ENCODE peak calls at places on chromosomes 5 and 9, in four cellular contexts. H is GOT3, O is substantia nigra, D is T47D. F is an unnamed sample.

GRCh38 chr9:129875181-129875611 is 39.9 kb downstream of the USP20 start:
- DNase-seq in H (no peak), O (no peak), D (no peak), F (peak)

GRCh38 chr9:137128158-137129088 is 10.5 kb upstream of the GRIN1 start:
- DNase-seq in O (no peak), H (no peak), D (no peak), F (peak)

GRCh38 chr9:99185904-99186303 is 35.8 kb downstream of the ALG2 start:
- DNase-seq in O (no peak), D (no peak), H (no peak), F (no peak)

GRCh38 chr9:117315236-117315635 is 99.6 kb downstream of the ASTN2 start:
- DNase-seq in O (no peak), H (no peak), D (no peak), F (no peak)

GRCh38 chr9:22237497-22238363 is 208.9 kb upstream of the DMRTA1 start:
- DNase-seq in O (no peak), H (no peak), D (no peak), F (no peak)

GRCh38 chr9:110601098-110601497 is 21.6 kb upstream of the SVEP1 start:
- DNase-seq in D (no peak), O (no peak), H (no peak), F (no peak)

GRCh38 chr5:117889592-117889991 is 1098.8 kb downstream of the DTWD2 start:
- DNase-seq in H (no peak), O (no peak), D (no peak), F (no peak)

GRCh38 chr5:133539818-133540217 is 72.5 kb downstream of the FSTL4 start:
- DNase-seq in H (no peak), O (no peak), D (no peak), F (no peak)

GRCh38 chr5:132770476-132771159 is 6.4 kb downstream of the SEPTIN8 start:
- DNase-seq in D (no peak), H (no peak), O (no peak), F (peak)

GRCh38 chr5:102324714-102325113 is 28.6 kb upstream of the SLCO4C1 start:
- DNase-seq in D (no peak), O (no peak), H (no peak), F (no peak)

GRCh38 chr5:176647870-176648466 is 684 bp downstream of the TSPAN17 start:
- DNase-seq in O (no peak), D (peak), H (no peak), F (peak)

GRCh38 chr5:113232246-113232645 is 202.5 kb downstream of the TSSK1B start:
- DNase-seq in H (no peak), D (no peak), O (no peak), F (no peak)

GRCh38 chr9:130405657-130406257 is 39.0 kb upstream of the ASS1 start:
- DNase-seq in O (no peak), D (no peak), H (no peak), F (no peak)

GRCh38 chr9:86645303-86645702 is 291.1 kb upstream of the TUT7 start:
- DNase-seq in O (no peak), D (no peak), H (no peak), F (no peak)

GRCh38 chr9:133839822-133840329 is 101.7 kb upstream of the SARDH start:
- DNase-seq in O (no peak), H (no peak), D (no peak), F (peak)

GRCh38 chr9:11326231-11326630 is 713.4 kb upstream of the PTPRD start:
- DNase-seq in D (no peak), H (no peak), O (no peak), F (no peak)

GRCh38 chr5:43007246-43007910 is 32.7 kb downstream of the ANXA2R start:
- DNase-seq in O (no peak), H (peak), D (no peak), F (peak)

GRCh38 chr5:139050432-139050831 is 147.7 kb downstream of the SIL1 start:
- DNase-seq in O (no peak), H (no peak), D (no peak), F (no peak)

GRCh38 chr5:173907686-173908371 is 19.7 kb downstream of the CPEB4 start:
- DNase-seq in D (no peak), O (no peak), H (no peak), F (no peak)

GRCh38 chr9:132697230-132697629 is 27.0 kb downstream of the GTF3C4 start:
- DNase-seq in D (no peak), H (no peak), O (no peak), F (no peak)

GRCh38 chr5:170121321-170121720 is 15.6 kb downstream of the FOXI1 start:
- DNase-seq in D (no peak), H (no peak), O (no peak), F (no peak)

GRCh38 chr9:129677456-129677855 is 12.0 kb downstream of the PRRX2 start:
- DNase-seq in H (no peak), D (no peak), O (no peak), F (peak)

GRCh38 chr9:81317223-81317622 is 372.1 kb downstream of the TLE1 start:
- DNase-seq in H (no peak), O (no peak), D (no peak), F (no peak)

GRCh38 chr5:142186821-142187594 is 78.4 kb downstream of the NDFIP1 start:
- DNase-seq in D (no peak), O (no peak), H (no peak), F (peak)

GRCh38 chr9:123395276-123396006 is 39.4 kb downstream of the CRB2 start:
- DNase-seq in O (no peak), D (no peak), H (no peak), F (peak)

GRCh38 chr9:93216072-93216364 is 32.1 kb downstream of the WNK2 start:
- DNase-seq in H (no peak), D (no peak), O (no peak), F (no peak)